ENCODE peak calls at places on chromosomes 6 and 20, in five cellular contexts. G is endothelial cell of umbilical vein, S is A549, Y is prostate gland, J is IMR-90. M is an unnamed sample.

GRCh38 chr6:11023032-11023431 is 21.1 kb downstream of the ELOVL2 start:
- DNase-seq in G (no peak), S (no peak), Y (no peak), J (no peak), M (no peak)

GRCh38 chr6:29764422-29765196 is 41.4 kb downstream of the HLA-F start:
- DNase-seq in G (no peak), S (no peak), Y (no peak), J (no peak), M (no peak)

GRCh38 chr6:128242765-128243403 is 277.5 kb downstream of the PTPRK start:
- DNase-seq in G (no peak), S (no peak), Y (no peak), J (peak; percentile 75), M (no peak)

GRCh38 chr6:43929511-43929910 is 159.5 kb downstream of the VEGFA start:
- DNase-seq in G (no peak), S (no peak), Y (no peak), J (no peak), M (no peak)

GRCh38 chr6:115765966-115766365 is 294.7 kb downstream of the FRK start:
- DNase-seq in G (no peak), S (no peak), Y (no peak), J (no peak), M (no peak)

GRCh38 chr20:19868383-19868782 is 110.3 kb downstream of the RIN2 start:
- DNase-seq in G (no peak), S (no peak), Y (no peak), J (no peak), M (no peak)

GRCh38 chr6:113875470-113875869 is 18.3 kb downstream of the MARCKS start:
- DNase-seq in G (no peak), S (no peak), Y (no peak), J (peak; percentile 76), M (no peak)

GRCh38 chr6:100435299-100435698 is 29.4 kb downstream of the SIM1 start:
- DNase-seq in G (no peak), S (peak; percentile 48), Y (no peak), J (no peak), M (no peak)

GRCh38 chr6:121959501-121959900 is 440.0 kb upstream of the HSF2 start:
- DNase-seq in G (peak; percentile 32), S (no peak), Y (no peak), J (no peak), M (no peak)

GRCh38 chr6:125477849-125478248 is 176.1 kb upstream of the HDDC2 start:
- DNase-seq in G (no peak), S (no peak), Y (no peak), J (no peak), M (no peak)

GRCh38 chr6:17707371-17707651 is 586 bp upstream of the NUP153 start:
- DNase-seq in G (no peak), S (no peak), Y (no peak), J (no peak), M (no peak)

GRCh38 chr6:156984178-156984738 is 207.1 kb downstream of the ARID1B start:
- DNase-seq in G (no peak), S (no peak), Y (no peak), J (no peak), M (no peak)

GRCh38 chr20:5001174-5002076 is at the start of gene SLC23A2:
- DNase-seq in G (peak; percentile 17), S (peak; percentile 66), Y (peak; percentile 14), J (no peak), M (no peak)

GRCh38 chr6:150966786-150967185 is 101.3 kb downstream of the MTHFD1L start:
- DNase-seq in G (no peak), S (no peak), Y (no peak), J (no peak), M (no peak)

GRCh38 chr6:138088307-138088744 is 18.9 kb downstream of the PERP start:
- DNase-seq in G (peak; percentile 63), S (peak; percentile 44), Y (peak; percentile 85), J (peak; percentile 97), M (no peak)

GRCh38 chr6:55868910-55869479 is 6.4 kb downstream of the BMP5 start:
- DNase-seq in G (no peak), S (no peak), Y (peak; percentile 15), J (peak; percentile 75), M (no peak)

GRCh38 chr6:28003059-28003458 is 46.0 kb downstream of the OR2B6 start:
- DNase-seq in G (no peak), S (no peak), Y (no peak), J (no peak), M (no peak)

GRCh38 chr20:63215101-63216040 is 560 bp downstream of the YTHDF1 start:
- DNase-seq in G (peak; percentile 66), S (peak; percentile 91), Y (no peak), J (peak; percentile 60), M (no peak)

GRCh38 chr6:150964765-150965164 is 99.3 kb downstream of the MTHFD1L start:
- DNase-seq in G (no peak), S (no peak), Y (no peak), J (no peak), M (no peak)

GRCh38 chr6:139588076-139588639 is 213.7 kb upstream of the CITED2 start:
- DNase-seq in G (peak; percentile 67), S (no peak), Y (peak; percentile 65), J (peak; percentile 65), M (peak; percentile 53)

DNA sequence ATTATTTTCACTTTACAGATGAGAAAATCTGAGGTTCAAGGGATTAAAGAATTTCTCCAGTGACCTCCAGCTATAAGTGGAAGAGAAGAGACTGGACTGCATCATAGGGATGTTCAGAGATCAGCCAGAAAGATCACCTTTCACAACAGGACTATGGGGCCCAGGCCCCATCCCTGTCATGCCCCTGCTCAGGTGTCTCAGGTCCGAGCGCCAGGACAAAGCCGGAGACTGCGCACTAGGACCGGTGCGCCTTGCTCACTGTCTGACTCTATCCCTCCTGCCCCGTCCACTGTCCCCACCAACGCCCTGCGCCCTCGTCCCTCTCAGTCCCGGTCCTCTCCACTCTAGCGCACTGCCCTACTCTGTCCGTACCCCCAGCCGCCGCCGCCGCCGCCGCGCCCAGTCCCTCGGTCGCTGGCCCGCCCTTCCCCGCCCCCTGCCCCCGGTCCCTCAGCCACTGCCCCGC is 548 bp upstream of the RAD21L1 start:
- DNase-seq in G (peak; percentile 48), S (no peak), Y (no peak), J (no peak), M (no peak)
- H3K4me3 ChIP-seq in G (peak overlapping the region; percentile 37), S (peak overlapping the region; percentile 57), Y (peak overlapping the region; percentile 22), J (peak overlapping the region; percentile 86), M (peak overlapping the region; percentile 57)

GRCh38 chr20:36677422-36677771 is 31.4 kb upstream of the SLA2 start:
- DNase-seq in G (no peak), S (no peak), Y (no peak), J (no peak), M (no peak)
- TF ChIP-seq POLR2A in G (no peak), S (no peak), Y (no peak), J (no peak), M (no peak)

DNA sequence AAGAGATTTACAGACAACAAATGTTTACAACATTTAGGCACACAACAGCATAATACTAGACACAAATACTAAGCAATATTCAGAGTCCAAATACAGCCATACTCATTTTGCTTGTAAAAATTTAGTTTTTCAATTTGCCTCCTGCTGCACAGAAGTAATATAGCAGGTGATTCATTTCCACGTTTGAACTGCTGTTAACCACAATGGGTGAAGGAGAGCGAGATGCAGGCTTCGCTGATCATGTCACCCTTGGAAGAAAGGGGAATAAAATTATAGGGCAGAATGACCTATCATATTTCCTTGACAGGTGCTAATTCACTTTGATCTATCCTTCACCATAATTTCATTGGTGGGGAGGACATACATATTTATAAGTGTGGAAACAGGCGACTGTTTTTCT is 643.8 kb upstream of the AGPAT4 start:
- DNase-seq in G (no peak), S (peak; percentile 15), Y (no peak), J (no peak), M (no peak)
- H3K4me3 ChIP-seq in G (no peak overlapping the region), S (peak overlapping the region; percentile 27), Y (no peak overlapping the region), J (no peak overlapping the region), M (no peak overlapping the region)

DNA sequence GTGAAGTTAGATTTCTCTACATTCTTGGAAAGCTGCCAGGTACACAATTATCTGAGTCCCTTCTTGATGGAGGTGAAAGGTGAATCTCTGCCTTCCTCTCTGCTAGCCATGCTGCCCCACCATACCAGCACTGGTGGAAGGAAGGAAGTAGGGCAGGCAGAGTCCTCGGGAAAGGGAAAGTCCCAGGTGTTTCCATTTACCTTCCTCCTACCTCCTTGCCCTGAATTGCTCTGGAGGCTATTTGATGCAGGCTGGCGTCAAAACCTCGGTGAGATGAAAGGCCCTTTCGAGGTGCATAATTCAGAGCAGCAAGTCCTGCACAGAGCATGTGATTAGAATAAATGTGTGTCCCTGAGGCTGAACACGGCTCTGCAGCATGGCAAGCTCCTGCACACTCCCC is 98.6 kb upstream of the LRFN2 start:
- DNase-seq in G (no peak), S (no peak), Y (no peak), J (no peak), M (no peak)
- TF ChIP-seq POLR2A in G (no peak), S (no peak), Y (no peak), J (no peak), M (no peak)

DNA sequence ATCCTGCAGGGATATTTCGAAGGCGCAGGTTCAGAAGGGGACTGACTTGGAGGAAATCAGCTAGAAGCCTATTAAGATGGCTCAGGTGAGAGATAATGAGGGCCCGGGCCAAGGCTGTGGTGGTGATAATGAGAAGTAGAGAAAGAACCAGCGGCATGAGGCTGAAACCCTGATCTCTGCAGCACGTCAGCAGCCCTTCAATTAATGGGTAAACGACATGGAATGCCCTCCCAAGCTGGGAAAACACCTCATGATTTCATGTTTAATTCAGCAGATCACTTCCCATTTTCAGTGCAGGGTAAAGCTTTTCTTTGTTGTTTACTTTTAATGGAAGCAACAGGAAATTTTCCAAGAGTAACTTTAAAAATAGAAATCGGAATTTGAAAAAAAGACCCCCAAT is 105.0 kb downstream of the TMEM200A start:
- DNase-seq in G (no peak), S (no peak), Y (no peak), J (no peak), M (no peak)
- H3K4me3 ChIP-seq in G (no peak overlapping the region), S (no peak overlapping the region), Y (no peak overlapping the region), J (no peak overlapping the region), M (no peak overlapping the region)

M was measured in gastrocnemius medialis.